ENCODE peak calls at places on chromosomes 7 and 10, in eight cellular contexts. N, J, P, M, K, B, A and Q are unnamed samples.

GRCh38 chr7:149496642-149497391 is 792 bp downstream of the ZNF746 start:
- DNase-seq in N (peak), J (peak), P (peak), M (peak), K (peak), B (peak), A (no peak), Q (peak)

GRCh38 chr7:105323366-105323765 is 65.4 kb downstream of the SRPK2 start:
- DNase-seq in N (no peak), J (no peak), P (no peak), M (no peak), K (no peak), B (no peak), A (no peak), Q (no peak)

GRCh38 chr10:117631276-117632151 is 89.0 kb downstream of the EMX2 start:
- DNase-seq in N (no peak), J (no peak), P (no peak), M (no peak), K (no peak), B (no peak), A (no peak), Q (no peak)

GRCh38 chr10:35329520-35329919 is 6.8 kb upstream of the CCNY start:
- DNase-seq in N (no peak), J (no peak), P (no peak), M (no peak), K (no peak), B (no peak), A (no peak), Q (no peak)

GRCh38 chr10:22573820-22574569 is 140.4 kb downstream of the PIP4K2A start:
- DNase-seq in N (peak), J (peak), P (no peak), M (no peak), K (no peak), B (peak), A (no peak), Q (no peak)

GRCh38 chr10:102775973-102776669 is 32.4 kb downstream of the WBP1L start:
- DNase-seq in N (no peak), J (peak), P (no peak), M (no peak), K (no peak), B (peak), A (no peak), Q (no peak)

GRCh38 chr7:1817061-1817712 is 147.1 kb downstream of the ELFN1 start:
- DNase-seq in N (peak), J (no peak), P (no peak), M (no peak), K (no peak), B (no peak), A (no peak), Q (no peak)

GRCh38 chr10:73225518-73225917 is 21.5 kb downstream of the DNAJC9 start:
- DNase-seq in N (no peak), J (no peak), P (no peak), M (no peak), K (no peak), B (no peak), A (no peak), Q (no peak)

GRCh38 chr10:122295423-122295947 is 24.4 kb downstream of the BTBD16 start:
- DNase-seq in N (peak), J (no peak), P (no peak), M (no peak), K (no peak), B (no peak), A (no peak), Q (no peak)

GRCh38 chr10:93152136-93152535 is 78.4 kb downstream of the CYP26A1 start:
- DNase-seq in N (no peak), J (no peak), P (no peak), M (no peak), K (no peak), B (no peak), A (no peak), Q (no peak)

GRCh38 chr10:42488416-42488815 is 150.0 kb downstream of the ZNF33B start:
- DNase-seq in N (no peak), J (no peak), P (no peak), M (no peak), K (no peak), B (no peak), A (no peak), Q (no peak)

GRCh38 chr10:132307823-132308587 is at the start of gene STK32C:
- DNase-seq in N (peak), J (peak), P (peak), M (peak), K (peak), B (peak), A (peak), Q (peak)